ENCODE peak calls at places on chromosome 12, in seven cellular contexts. One of them, this sample, is unnamed. For H3K4me1, the result is how much of the 10 kb centered on the place peaks cover.

GRCh38 chr12:1810201-1810930 is 10.0 kb upstream of the LRTM2 start:
- DNase-seq in K562: peak
- DNase-seq in cardiac muscle cell: no peak
- DNase-seq in left lung: peak
- DNase-seq in naive thymus-derived CD4-positive, alpha-beta T cell: no peak
- DNase-seq in colonic mucosa: no peak
- DNase-seq in CD8-positive, alpha-beta memory T cell: no peak
- DNase-seq in this sample: no peak

GRCh38 chr12:8681129-8681902 is 16.5 kb upstream of the RIMKLB start:
- DNase-seq in naive thymus-derived CD4-positive, alpha-beta T cell: no peak
- DNase-seq in colonic mucosa: no peak
- DNase-seq in cardiac muscle cell: no peak
- DNase-seq in CD8-positive, alpha-beta memory T cell: no peak
- DNase-seq in left lung: no peak
- DNase-seq in K562: no peak
- DNase-seq in this sample: no peak

GRCh38 chr12:108495054-108495453 is 20.0 kb upstream of the FICD start:
- DNase-seq in CD8-positive, alpha-beta memory T cell: no peak
- DNase-seq in left lung: no peak
- DNase-seq in K562: peak
- DNase-seq in colonic mucosa: no peak
- DNase-seq in cardiac muscle cell: peak
- DNase-seq in naive thymus-derived CD4-positive, alpha-beta T cell: no peak
- DNase-seq in this sample: no peak

GRCh38 chr12:106248177-106248848 is 493 bp upstream of the CKAP4 start:
- DNase-seq in colonic mucosa: peak
- DNase-seq in CD8-positive, alpha-beta memory T cell: peak
- DNase-seq in left lung: no peak
- DNase-seq in naive thymus-derived CD4-positive, alpha-beta T cell: no peak
- DNase-seq in cardiac muscle cell: peak
- DNase-seq in K562: no peak
- DNase-seq in this sample: no peak

GRCh38 chr12:112916270-112916669 is 9.5 kb downstream of the OAS1 start:
- DNase-seq in left lung: no peak
- DNase-seq in CD8-positive, alpha-beta memory T cell: no peak
- DNase-seq in K562: no peak
- DNase-seq in naive thymus-derived CD4-positive, alpha-beta T cell: no peak
- DNase-seq in colonic mucosa: peak
- DNase-seq in cardiac muscle cell: no peak
- DNase-seq in this sample: no peak

GRCh38 chr12:76123301-76124212 is 39.1 kb upstream of the NAP1L1 start:
- DNase-seq in K562: no peak
- DNase-seq in naive thymus-derived CD4-positive, alpha-beta T cell: no peak
- DNase-seq in colonic mucosa: no peak
- DNase-seq in left lung: no peak
- DNase-seq in cardiac muscle cell: no peak
- DNase-seq in CD8-positive, alpha-beta memory T cell: no peak
- DNase-seq in this sample: no peak

GRCh38 chr12:98238513-98238912 is 276.9 kb upstream of the TMPO start:
- DNase-seq in K562: no peak
- DNase-seq in colonic mucosa: no peak
- DNase-seq in cardiac muscle cell: no peak
- DNase-seq in naive thymus-derived CD4-positive, alpha-beta T cell: no peak
- DNase-seq in CD8-positive, alpha-beta memory T cell: no peak
- DNase-seq in left lung: no peak
- DNase-seq in this sample: no peak

GRCh38 chr12:106152334-106152733 is 13.6 kb upstream of the NUAK1 start:
- DNase-seq in CD8-positive, alpha-beta memory T cell: no peak
- DNase-seq in cardiac muscle cell: no peak
- DNase-seq in colonic mucosa: no peak
- DNase-seq in left lung: no peak
- DNase-seq in naive thymus-derived CD4-positive, alpha-beta T cell: no peak
- DNase-seq in K562: no peak
- DNase-seq in this sample: no peak

GRCh38 chr12:119208626-119209061 is 29.9 kb downstream of the HSPB8 start:
- DNase-seq in colonic mucosa: peak
- DNase-seq in cardiac muscle cell: peak
- DNase-seq in left lung: no peak
- DNase-seq in CD8-positive, alpha-beta memory T cell: no peak
- DNase-seq in naive thymus-derived CD4-positive, alpha-beta T cell: no peak
- DNase-seq in K562: no peak
- DNase-seq in this sample: no peak

GRCh38 chr12:27822076-27822712 is 42.2 kb upstream of the MANSC4 start:
- DNase-seq in naive thymus-derived CD4-positive, alpha-beta T cell: peak
- DNase-seq in colonic mucosa: no peak
- DNase-seq in left lung: no peak
- DNase-seq in K562: no peak
- DNase-seq in CD8-positive, alpha-beta memory T cell: peak
- DNase-seq in cardiac muscle cell: no peak
- DNase-seq in this sample: peak

GRCh38 chr12:28827841-28828240 is 321.2 kb upstream of the FAR2 start:
- DNase-seq in naive thymus-derived CD4-positive, alpha-beta T cell: no peak
- DNase-seq in K562: no peak
- DNase-seq in CD8-positive, alpha-beta memory T cell: no peak
- DNase-seq in left lung: no peak
- DNase-seq in cardiac muscle cell: no peak
- DNase-seq in colonic mucosa: no peak
- DNase-seq in this sample: no peak

GRCh38 chr12:42262271-42262670 is 24.2 kb upstream of the YAF2 start:
- DNase-seq in colonic mucosa: no peak
- DNase-seq in naive thymus-derived CD4-positive, alpha-beta T cell: no peak
- DNase-seq in cardiac muscle cell: no peak
- DNase-seq in left lung: no peak
- DNase-seq in CD8-positive, alpha-beta memory T cell: no peak
- DNase-seq in K562: no peak
- DNase-seq in this sample: no peak

GRCh38 chr12:56103066-56103711 is 1.2 kb upstream of the PA2G4 start:
- DNase-seq in left lung: no peak
- DNase-seq in naive thymus-derived CD4-positive, alpha-beta T cell: peak
- DNase-seq in CD8-positive, alpha-beta memory T cell: no peak
- DNase-seq in K562: no peak
- DNase-seq in colonic mucosa: no peak
- DNase-seq in cardiac muscle cell: no peak
- DNase-seq in this sample: peak

GRCh38 chr12:91432755-91433154 is 250.1 kb upstream of the DCN start:
- DNase-seq in colonic mucosa: no peak
- DNase-seq in naive thymus-derived CD4-positive, alpha-beta T cell: no peak
- DNase-seq in cardiac muscle cell: no peak
- DNase-seq in CD8-positive, alpha-beta memory T cell: no peak
- DNase-seq in K562: no peak
- DNase-seq in left lung: no peak
- DNase-seq in this sample: no peak

GRCh38 chr12:100797246-100797645 is 2.7 kb downstream of the ANO4 start:
- DNase-seq in K562: no peak
- DNase-seq in cardiac muscle cell: no peak
- DNase-seq in colonic mucosa: no peak
- DNase-seq in left lung: no peak
- DNase-seq in CD8-positive, alpha-beta memory T cell: no peak
- DNase-seq in naive thymus-derived CD4-positive, alpha-beta T cell: no peak
- DNase-seq in this sample: no peak

GRCh38 chr12:123966596-123966995 is 6.0 kb downstream of the CCDC92 start:
- DNase-seq in left lung: no peak
- DNase-seq in CD8-positive, alpha-beta memory T cell: no peak
- DNase-seq in colonic mucosa: no peak
- DNase-seq in K562: no peak
- DNase-seq in naive thymus-derived CD4-positive, alpha-beta T cell: no peak
- DNase-seq in cardiac muscle cell: no peak
- DNase-seq in this sample: no peak

GRCh38 chr12:70456953-70457352 is 90.9 kb downstream of the KCNMB4 start:
- DNase-seq in colonic mucosa: no peak
- DNase-seq in CD8-positive, alpha-beta memory T cell: no peak
- DNase-seq in K562: no peak
- DNase-seq in left lung: no peak
- DNase-seq in naive thymus-derived CD4-positive, alpha-beta T cell: no peak
- DNase-seq in cardiac muscle cell: no peak
- DNase-seq in this sample: no peak
- H3K4me1 ChIP-seq in colonic mucosa: under half
- H3K4me1 ChIP-seq in CD8-positive, alpha-beta memory T cell: under half
- H3K4me1 ChIP-seq in K562: under half
- H3K4me1 ChIP-seq in left lung: under half
- H3K4me1 ChIP-seq in naive thymus-derived CD4-positive, alpha-beta T cell: under half
- H3K4me1 ChIP-seq in cardiac muscle cell: under half
- H3K4me1 ChIP-seq in this sample: under half

GRCh38 chr12:71691504-71692129 is 5.7 kb downstream of the TMEM19 start:
- DNase-seq in CD8-positive, alpha-beta memory T cell: no peak
- DNase-seq in left lung: no peak
- DNase-seq in colonic mucosa: peak
- DNase-seq in K562: no peak
- DNase-seq in naive thymus-derived CD4-positive, alpha-beta T cell: no peak
- DNase-seq in cardiac muscle cell: no peak
- DNase-seq in this sample: no peak

GRCh38 chr12:71693126-71693525 is 7.2 kb downstream of the TMEM19 start:
- DNase-seq in left lung: no peak
- DNase-seq in K562: no peak
- DNase-seq in CD8-positive, alpha-beta memory T cell: no peak
- DNase-seq in colonic mucosa: peak
- DNase-seq in naive thymus-derived CD4-positive, alpha-beta T cell: no peak
- DNase-seq in cardiac muscle cell: no peak
- DNase-seq in this sample: no peak

GRCh38 chr12:71688961-71689570 is 3.2 kb downstream of the TMEM19 start:
- DNase-seq in K562: no peak
- DNase-seq in colonic mucosa: no peak
- DNase-seq in CD8-positive, alpha-beta memory T cell: no peak
- DNase-seq in naive thymus-derived CD4-positive, alpha-beta T cell: no peak
- DNase-seq in left lung: no peak
- DNase-seq in cardiac muscle cell: no peak
- DNase-seq in this sample: no peak

GRCh38 chr12:71695782-71696181 is 9.9 kb downstream of the TMEM19 start:
- DNase-seq in naive thymus-derived CD4-positive, alpha-beta T cell: no peak
- DNase-seq in colonic mucosa: no peak
- DNase-seq in left lung: no peak
- DNase-seq in CD8-positive, alpha-beta memory T cell: no peak
- DNase-seq in K562: no peak
- DNase-seq in cardiac muscle cell: no peak
- DNase-seq in this sample: no peak

DNA sequence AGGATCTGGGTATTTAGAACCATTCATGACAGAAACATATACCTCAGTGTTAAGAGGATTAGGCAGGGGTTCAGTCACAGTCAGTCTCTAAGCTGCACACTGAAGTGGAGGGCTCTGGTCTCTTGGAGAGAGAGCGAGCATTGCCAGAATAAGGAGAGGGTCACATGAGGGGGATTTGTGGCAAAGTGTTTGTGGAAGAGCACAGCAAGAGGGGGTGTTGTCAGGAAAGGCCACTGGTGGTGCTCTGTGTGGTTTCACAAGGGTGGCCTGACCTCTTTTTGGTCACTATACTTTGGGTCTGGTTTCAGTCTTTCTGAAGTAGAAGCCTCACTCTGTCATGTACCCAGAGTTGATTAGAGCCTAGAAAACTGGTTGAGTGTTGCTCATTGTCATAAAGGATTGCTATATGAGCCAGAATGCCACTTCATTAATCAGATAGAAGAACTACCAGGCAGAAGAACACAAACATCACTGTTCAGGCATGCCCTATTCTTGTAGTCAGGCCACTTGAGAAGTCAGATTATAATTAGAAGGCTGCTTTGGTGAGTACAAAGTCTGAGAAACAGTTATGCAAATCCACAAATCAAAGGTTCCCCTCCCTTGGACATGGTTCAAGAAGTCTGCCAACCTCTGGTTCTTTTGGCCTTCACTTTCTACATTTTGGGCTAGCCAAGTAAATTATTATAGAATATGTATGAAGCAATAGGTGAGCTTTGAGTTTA is 8.4 kb downstream of the TMEM19 start:
- DNase-seq in CD8-positive, alpha-beta memory T cell: no peak
- DNase-seq in cardiac muscle cell: peak
- DNase-seq in naive thymus-derived CD4-positive, alpha-beta T cell: no peak
- DNase-seq in K562: no peak
- DNase-seq in left lung: no peak
- DNase-seq in colonic mucosa: peak
- DNase-seq in this sample: no peak
- H3K27ac ChIP-seq in CD8-positive, alpha-beta memory T cell: no peak
- H3K27ac ChIP-seq in cardiac muscle cell: peak
- H3K27ac ChIP-seq in naive thymus-derived CD4-positive, alpha-beta T cell: no peak
- H3K27ac ChIP-seq in K562: no peak
- H3K27ac ChIP-seq in left lung: no peak
- H3K27ac ChIP-seq in colonic mucosa: peak
- H3K27ac ChIP-seq in this sample: no peak

GRCh38 chr12:57940915-57941164 is 527 bp upstream of the ATP23 start:
- DNase-seq in left lung: no peak
- DNase-seq in cardiac muscle cell: no peak
- DNase-seq in K562: no peak
- DNase-seq in naive thymus-derived CD4-positive, alpha-beta T cell: no peak
- DNase-seq in CD8-positive, alpha-beta memory T cell: no peak
- DNase-seq in colonic mucosa: peak
- DNase-seq in this sample: no peak
- H3K4me1 ChIP-seq in left lung: under half
- H3K4me1 ChIP-seq in cardiac muscle cell: under half
- H3K4me1 ChIP-seq in K562: under half
- H3K4me1 ChIP-seq in naive thymus-derived CD4-positive, alpha-beta T cell: under half
- H3K4me1 ChIP-seq in CD8-positive, alpha-beta memory T cell: under half
- H3K4me1 ChIP-seq in colonic mucosa: under half
- H3K4me1 ChIP-seq in this sample: under half

GRCh38 chr12:21677204-21677603 is 19.6 kb upstream of the LDHB start:
- DNase-seq in K562: no peak
- DNase-seq in colonic mucosa: no peak
- DNase-seq in cardiac muscle cell: no peak
- DNase-seq in naive thymus-derived CD4-positive, alpha-beta T cell: no peak
- DNase-seq in left lung: peak
- DNase-seq in CD8-positive, alpha-beta memory T cell: no peak
- DNase-seq in this sample: no peak

GRCh38 chr12:21675641-21676040 is 18.0 kb upstream of the LDHB start:
- DNase-seq in naive thymus-derived CD4-positive, alpha-beta T cell: no peak
- DNase-seq in left lung: no peak
- DNase-seq in K562: no peak
- DNase-seq in CD8-positive, alpha-beta memory T cell: no peak
- DNase-seq in colonic mucosa: no peak
- DNase-seq in cardiac muscle cell: no peak
- DNase-seq in this sample: no peak

GRCh38 chr12:21678959-21679358 is 21.3 kb upstream of the LDHB start:
- DNase-seq in K562: no peak
- DNase-seq in naive thymus-derived CD4-positive, alpha-beta T cell: no peak
- DNase-seq in cardiac muscle cell: no peak
- DNase-seq in left lung: no peak
- DNase-seq in CD8-positive, alpha-beta memory T cell: no peak
- DNase-seq in colonic mucosa: no peak
- DNase-seq in this sample: no peak

GRCh38 chr12:21676781-21677180 is 19.1 kb upstream of the LDHB start:
- DNase-seq in CD8-positive, alpha-beta memory T cell: no peak
- DNase-seq in colonic mucosa: no peak
- DNase-seq in naive thymus-derived CD4-positive, alpha-beta T cell: peak
- DNase-seq in K562: no peak
- DNase-seq in left lung: no peak
- DNase-seq in cardiac muscle cell: no peak
- DNase-seq in this sample: peak

DNA sequence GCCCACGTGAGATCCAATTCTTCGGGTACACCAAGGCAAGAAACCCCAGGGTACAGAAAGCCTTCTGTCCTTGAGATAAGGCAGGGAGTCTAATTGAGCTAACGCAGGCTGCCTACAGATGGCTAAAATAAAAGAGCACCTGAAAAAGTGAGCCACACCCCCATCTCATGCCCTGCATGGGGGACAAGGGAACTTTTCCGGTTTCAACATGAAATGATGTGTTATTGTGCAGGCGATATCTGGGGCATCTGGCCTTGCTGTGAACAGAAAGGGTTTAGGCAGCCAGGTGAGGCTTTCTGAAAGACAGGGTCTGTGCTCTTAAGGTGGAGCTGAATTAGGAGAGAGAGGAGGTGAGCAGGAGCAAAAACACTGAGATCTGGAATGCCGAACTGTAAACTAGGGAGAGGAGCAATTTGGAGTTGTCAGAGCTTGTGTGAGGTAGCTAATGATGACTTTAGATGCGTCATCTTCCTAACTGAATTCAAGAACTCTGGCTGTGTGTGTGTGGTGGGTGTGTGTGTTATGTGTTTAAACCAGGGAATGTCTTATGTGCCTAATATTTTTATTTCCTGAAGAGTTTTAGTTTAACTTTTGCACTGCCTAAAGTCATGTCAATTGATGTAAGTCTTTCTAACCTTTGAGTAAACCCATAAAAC is 20.1 kb upstream of the LDHB start:
- DNase-seq in cardiac muscle cell: no peak
- DNase-seq in left lung: no peak
- DNase-seq in colonic mucosa: no peak
- DNase-seq in K562: no peak
- DNase-seq in naive thymus-derived CD4-positive, alpha-beta T cell: peak
- DNase-seq in CD8-positive, alpha-beta memory T cell: no peak
- DNase-seq in this sample: peak
- H3K27ac ChIP-seq in cardiac muscle cell: no peak
- H3K27ac ChIP-seq in left lung: no peak
- H3K27ac ChIP-seq in colonic mucosa: no peak
- H3K27ac ChIP-seq in K562: no peak
- H3K27ac ChIP-seq in naive thymus-derived CD4-positive, alpha-beta T cell: peak
- H3K27ac ChIP-seq in CD8-positive, alpha-beta memory T cell: no peak
- H3K27ac ChIP-seq in this sample: peak

This sample was measured in CD4-positive, alpha-beta memory T cell.